ENCODE peak calls at places on chromosomes 3 and 15, in nine cellular contexts. V, S, O, P, F, B, H, Z and I are unnamed samples.

GRCh38 chr3:115804200-115804599 is 180.9 kb downstream of the GAP43 start:
- DNase-seq in O (no peak), F (no peak), P (no peak), S (no peak), V (no peak), B (no peak), Z (no peak), H (no peak), I (no peak)

GRCh38 chr3:133570139-133570936 is 3.1 kb upstream of the CDV3 start:
- DNase-seq in P (peak; percentile 93), H (no peak), V (no peak), O (peak; percentile 65), B (no peak), F (no peak), S (no peak), Z (no peak), I (no peak)

GRCh38 chr3:69326821-69327433 is 59.0 kb downstream of the FRMD4B start:
- DNase-seq in B (no peak), V (no peak), S (no peak), P (no peak), O (no peak), F (no peak), H (no peak), Z (peak; percentile 22), I (no peak)

GRCh38 chr3:133717424-133717823 is 28.8 kb upstream of the TF start:
- DNase-seq in P (no peak), F (no peak), B (no peak), Z (no peak), S (no peak), H (no peak), O (no peak), V (no peak), I (no peak)

GRCh38 chr15:23422099-23422945 is 24.7 kb downstream of the GOLGA6L2 start:
- DNase-seq in V (peak; percentile 18), S (no peak), Z (no peak), B (no peak), O (no peak), P (no peak), F (no peak), H (no peak), I (no peak)

GRCh38 chr3:138412821-138413531 is 21.4 kb upstream of the ESYT3 start:
- DNase-seq in F (peak; percentile 66), P (peak; percentile 28), Z (no peak), B (no peak), V (no peak), H (peak; percentile 22), O (no peak), S (no peak), I (no peak)

GRCh38 chr15:100914876-100915275 is 4.3 kb upstream of the LRRK1 start:
- DNase-seq in F (peak; percentile 36), H (no peak), S (no peak), P (peak; percentile 32), V (no peak), O (no peak), B (no peak), Z (no peak), I (no peak)

GRCh38 chr3:37050242-37050641 is 56.9 kb downstream of the MLH1 start:
- DNase-seq in H (no peak), S (no peak), V (no peak), F (no peak), P (no peak), B (peak; percentile 51), Z (no peak), O (no peak), I (no peak)

GRCh38 chr3:73364517-73364916 is 260.2 kb downstream of the PDZRN3 start:
- DNase-seq in P (no peak), B (no peak), Z (no peak), O (no peak), S (no peak), F (no peak), H (no peak), V (no peak), I (no peak)

GRCh38 chr3:64351713-64352595 is 126.7 kb upstream of the PRICKLE2 start:
- DNase-seq in S (peak; percentile 10), Z (no peak), H (no peak), F (no peak), V (no peak), P (peak; percentile 47), B (no peak), O (peak; percentile 53), I (peak; percentile 62)